ENCODE peak calls at places on chromosomes 12 and 14, in seven cellular contexts. M is lung; Q is CD8-positive, alpha-beta T cell; F is astrocyte of the cerebellum; W is GM12865; X is GM20000; A is cardiac muscle cell. Y is an unnamed sample.

GRCh38 chr14:99679111-99679510 is 5.0 kb upstream of the CYP46A1 start:
- DNase-seq in M (no peak), Q (no peak), F (no peak), W (no peak), X (no peak), A (no peak), Y (no peak)

GRCh38 chr12:85955127-85955526 is 81.0 kb downstream of the NTS start:
- DNase-seq in M (no peak), Q (no peak), F (peak; percentile 6), W (no peak), X (no peak), A (peak; percentile 23), Y (no peak)

GRCh38 chr12:82326905-82327503 is 31.2 kb downstream of the CCDC59 start:
- DNase-seq in M (no peak), Q (no peak), F (peak; percentile 29), W (peak; percentile 16), X (no peak), A (peak; percentile 45), Y (no peak)

GRCh38 chr14:93527076-93527692 is 96.4 kb downstream of the UNC79 start:
- DNase-seq in M (no peak), Q (no peak), F (no peak), W (no peak), X (peak; percentile 12), A (no peak), Y (no peak)

GRCh38 chr14:34334329-34334728 is 127.7 kb downstream of the SPTSSA start:
- DNase-seq in M (no peak), Q (no peak), F (no peak), W (no peak), X (no peak), A (no peak), Y (no peak)

GRCh38 chr14:61646366-61647101 is 48.8 kb upstream of the HIF1A start:
- DNase-seq in M (no peak), Q (no peak), F (no peak), W (no peak), X (no peak), A (peak; percentile 44), Y (no peak)

GRCh38 chr12:57842342-57843294 is 3.9 kb downstream of the CTDSP2 start:
- DNase-seq in M (no peak), Q (no peak), F (no peak), W (no peak), X (no peak), A (peak; percentile 36), Y (no peak)

GRCh38 chr14:95502381-95502950 is 14.0 kb downstream of the SYNE3 start:
- DNase-seq in M (no peak), Q (no peak), F (no peak), W (no peak), X (no peak), A (no peak), Y (no peak)

GRCh38 chr12:26226119-26226518 is 30.7 kb downstream of the SSPN start:
- DNase-seq in M (no peak), Q (no peak), F (no peak), W (no peak), X (no peak), A (no peak), Y (no peak)

GRCh38 chr12:6765634-6766581 is at the start of gene PTMS:
- DNase-seq in M (peak; percentile 83), Q (no peak), F (peak; percentile 86), W (peak; percentile 53), X (peak; percentile 80), A (peak; percentile 97), Y (peak; percentile 95)

GRCh38 chr12:57845478-57846284 is 848 bp downstream of the CTDSP2 start:
- DNase-seq in M (peak; percentile 74), Q (no peak), F (no peak), W (peak; percentile 70), X (peak; percentile 84), A (peak; percentile 62), Y (peak; percentile 89)

GRCh38 chr14:45091696-45092095 is 7.8 kb downstream of the PRPF39 start:
- DNase-seq in M (no peak), Q (no peak), F (no peak), W (no peak), X (no peak), A (peak; percentile 30), Y (no peak)

GRCh38 chr14:52961060-52961639 is 10.3 kb upstream of the FERMT2 start:
- DNase-seq in M (peak; percentile 49), Q (peak; percentile 40), F (no peak), W (peak; percentile 83), X (peak; percentile 76), A (peak; percentile 79), Y (no peak)

GRCh38 chr14:95426116-95426475 is 90.4 kb downstream of the SYNE3 start:
- DNase-seq in M (no peak), Q (no peak), F (no peak), W (no peak), X (no peak), A (no peak), Y (no peak)

GRCh38 chr12:51359851-51360250 is 13.4 kb upstream of the CELA1 start:
- DNase-seq in M (no peak), Q (no peak), F (no peak), W (no peak), X (no peak), A (no peak), Y (no peak)

GRCh38 chr12:47729233-47729632 is 3.9 kb upstream of the ENDOU start:
- DNase-seq in M (no peak), Q (no peak), F (no peak), W (no peak), X (no peak), A (no peak), Y (no peak)

DNA sequence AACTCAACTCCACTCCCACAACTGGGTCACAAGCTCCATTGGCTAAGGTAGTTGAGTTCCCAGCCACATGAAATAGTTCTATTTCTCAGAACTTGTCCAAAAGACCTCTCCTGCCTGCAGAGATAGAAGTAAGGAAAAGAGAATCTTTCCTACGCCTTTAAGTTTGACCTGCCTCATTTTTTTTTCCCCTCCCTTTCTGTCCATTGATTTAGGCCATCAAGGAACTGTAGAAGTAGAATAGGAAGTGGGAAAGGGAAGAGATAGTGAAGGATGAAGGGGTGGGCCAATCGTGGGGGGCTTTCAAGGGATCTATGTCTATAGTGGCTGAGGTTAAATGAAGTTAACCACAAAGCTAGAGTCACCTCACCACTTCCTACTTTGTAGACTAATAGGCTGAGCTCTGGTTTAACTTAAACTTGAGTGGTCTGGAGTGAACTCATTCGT is 13.8 kb upstream of the NUDT4 start:
- DNase-seq in M (no peak), Q (no peak), F (no peak), W (peak; percentile 29), X (peak; percentile 39), A (no peak), Y (no peak)
- TF ChIP-seq CTCF in M (no peak), Q (no peak), F (no peak), W (no peak), X (no peak), A (no peak), Y (no peak)

GRCh38 chr12:27807063-27807703 is 27.1 kb upstream of the MANSC4 start:
- DNase-seq in M (no peak), Q (peak; percentile 6), F (no peak), W (no peak), X (no peak), A (no peak), Y (no peak)
- TF ChIP-seq CTCF in M (no peak), Q (no peak), F (no peak), W (no peak), X (no peak), A (no peak), Y (no peak)

GRCh38 chr12:128056299-128056885 is 210.6 kb upstream of the TMEM132C start:
- DNase-seq in M (no peak), Q (no peak), F (no peak), W (no peak), X (no peak), A (no peak), Y (no peak)
- TF ChIP-seq CTCF in M (no peak), Q (no peak), F (no peak), W (no peak), X (no peak), A (no peak), Y (no peak)

GRCh38 chr14:59123975-59124374 is 64.5 kb upstream of the DAAM1 start:
- DNase-seq in M (no peak), Q (no peak), F (no peak), W (no peak), X (no peak), A (peak; percentile 40), Y (no peak)
- TF ChIP-seq CTCF in M (no peak), Q (no peak), F (peak; percentile 34), W (peak; percentile 5), X (no peak), A (peak; percentile 31), Y (peak; percentile 60)

GRCh38 chr14:78933948-78934524 is 763.9 kb downstream of the NRXN3 start:
- DNase-seq in M (no peak), Q (no peak), F (peak; percentile 12), W (peak; percentile 45), X (peak; percentile 25), A (peak; percentile 63), Y (no peak)
- TF ChIP-seq CTCF in M (no peak), Q (no peak), F (peak; percentile 40), W (peak; percentile 35), X (no peak), A (peak; percentile 49), Y (peak; percentile 66)

DNA sequence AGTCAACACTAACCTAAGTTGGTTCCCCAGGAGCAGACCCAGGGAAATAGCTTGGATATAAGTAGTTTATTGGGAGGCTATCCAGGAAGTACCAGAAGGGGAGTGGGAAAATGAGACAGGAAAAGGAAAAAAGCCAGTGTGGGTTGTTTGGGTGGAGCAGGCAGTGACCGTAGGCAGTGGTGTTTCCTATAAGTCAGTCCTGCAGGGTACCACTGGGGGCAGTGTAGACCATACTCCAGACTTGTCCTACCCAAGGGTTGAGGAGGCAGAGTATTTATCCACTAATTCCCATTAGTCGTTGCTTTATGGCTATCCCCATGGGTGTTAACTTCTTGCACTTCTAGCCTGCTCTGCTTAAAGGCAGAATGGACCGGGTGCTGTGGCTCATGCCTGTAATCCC is 6.4 kb upstream of the CCDC60 start:
- DNase-seq in M (no peak), Q (no peak), F (no peak), W (peak; percentile 50), X (no peak), A (no peak), Y (no peak)
- TF ChIP-seq CTCF in M (no peak), Q (no peak), F (no peak), W (peak; percentile 55), X (no peak), A (no peak), Y (no peak)